ENCODE peak calls at places on chromosomes 3 and 15, in six cellular contexts. Y, X, B, N, O and I are unnamed samples.

GRCh38 chr3:44648564-44649229 is at the start of gene ZNF35:
- ATAC-seq in X (peak), B (peak), Y (peak), O (peak), N (no peak), I (peak)

GRCh38 chr15:82921242-82921641 is 31.3 kb downstream of the HOMER2 start:
- ATAC-seq in O (peak), N (no peak), B (no peak), Y (no peak), X (no peak), I (no peak)

GRCh38 chr3:141419946-141420345 is 51.6 kb downstream of the ZBTB38 start:
- ATAC-seq in Y (no peak), O (no peak), B (no peak), X (no peak), N (no peak), I (peak)

GRCh38 chr3:67642734-67643133 is 11.7 kb downstream of the SUCLG2 start:
- ATAC-seq in X (no peak), N (no peak), Y (no peak), B (no peak), O (no peak), I (no peak)

GRCh38 chr3:178353292-178353814 is 182.9 kb upstream of the KCNMB2 start:
- ATAC-seq in Y (no peak), O (no peak), B (no peak), X (no peak), N (no peak), I (no peak)

GRCh38 chr3:7203969-7204847 is 343.3 kb downstream of the GRM7 start:
- ATAC-seq in Y (no peak), X (peak), B (no peak), O (no peak), N (no peak), I (no peak)

GRCh38 chr15:100863406-100864198 is 16.0 kb upstream of the ALDH1A3 start:
- ATAC-seq in B (peak), Y (no peak), N (no peak), X (no peak), O (no peak), I (peak)

GRCh38 chr3:46186856-46187700 is 21.0 kb downstream of the CCR1 start:
- ATAC-seq in O (no peak), N (no peak), Y (no peak), X (peak), B (no peak), I (no peak)

GRCh38 chr3:107956991-107957467 is 133.8 kb downstream of the CD47 start:
- ATAC-seq in O (no peak), N (no peak), Y (no peak), B (peak), X (no peak), I (peak)

GRCh38 chr15:28002136-28002861 is 96.8 kb downstream of the OCA2 start:
- ATAC-seq in N (no peak), B (peak), Y (peak), O (no peak), X (no peak), I (no peak)

GRCh38 chr15:85443593-85444328 is 63.4 kb downstream of the AKAP13 start:
- ATAC-seq in O (no peak), X (peak), B (peak), Y (peak), N (peak), I (no peak)
- TF ChIP-seq CTCF in O (no peak), X (no peak), B (peak), Y (no peak), N (peak), I (no peak)

GRCh38 chr15:63436872-63437375 is 55.3 kb upstream of the CA12 start:
- ATAC-seq in O (peak), N (peak), Y (peak), X (peak), B (peak), I (peak)
- TF ChIP-seq EP300 in O (no peak), N (no peak), Y (no peak), X (no peak), B (no peak), I (no peak)

GRCh38 chr3:177147790-177148189 is 49.5 kb downstream of the TBL1XR1 start:
- ATAC-seq in X (no peak), O (peak), B (no peak), Y (no peak), N (no peak), I (no peak)
- TF ChIP-seq CTCF in X (no peak), O (no peak), B (no peak), Y (no peak), N (no peak), I (no peak)

GRCh38 chr3:72270072-72270611 is 485.2 kb upstream of the PROK2 start:
- ATAC-seq in N (peak), B (peak), O (peak), Y (peak), X (no peak), I (peak)
- TF ChIP-seq EP300 in N (peak), B (no peak), O (peak), Y (no peak), X (no peak), I (no peak)